ENCODE peak calls at places on chromosome 11, in four cellular contexts. W, H, Y and L are unnamed samples. For H3K9me3, the result is how much of the 10 kb centered on the place peaks cover.

GRCh38 chr11:47394322-47395224 is 13.8 kb upstream of the SLC39A13 start:
- DNase-seq in Y (peak), H (peak), W (no peak), L (no peak)

GRCh38 chr11:61657566-61657965 is 22.6 kb upstream of the DAGLA start:
- DNase-seq in W (no peak), H (no peak), Y (peak), L (no peak)

GRCh38 chr11:79312591-79313267 is 128.1 kb downstream of the TENM4 start:
- DNase-seq in H (no peak), W (no peak), Y (no peak), L (no peak)

GRCh38 chr11:10374386-10374785 is 69.5 kb downstream of the ADM start:
- DNase-seq in Y (no peak), W (no peak), H (no peak), L (no peak)

GRCh38 chr11:130782361-130783221 is 133.7 kb downstream of the SNX19 start:
- DNase-seq in W (no peak), Y (no peak), H (no peak), L (no peak)

GRCh38 chr11:15233386-15233785 is 118.7 kb downstream of the INSC start:
- DNase-seq in W (no peak), Y (no peak), H (no peak), L (no peak)

GRCh38 chr11:64074239-64074638 is 38.5 kb downstream of the FLRT1 start:
- DNase-seq in W (no peak), H (peak), Y (no peak), L (no peak)

GRCh38 chr11:78737891-78738290 is 163.2 kb upstream of the NARS2 start:
- DNase-seq in Y (no peak), W (no peak), H (no peak), L (no peak)

GRCh38 chr11:57523419-57523818 is 7.1 kb downstream of the TIMM10 start:
- DNase-seq in H (no peak), Y (no peak), W (no peak), L (no peak)

GRCh38 chr11:6864436-6864835 is 1.6 kb downstream of the OR10A2 start:
- DNase-seq in W (no peak), Y (no peak), H (no peak), L (no peak)

GRCh38 chr11:10934293-10934850 is 76.5 kb upstream of the ZBED5 start:
- DNase-seq in H (peak), Y (no peak), W (no peak), L (peak)

GRCh38 chr11:134028368-134028920 is 40.4 kb upstream of the JAM3 start:
- DNase-seq in H (no peak), W (no peak), Y (no peak), L (no peak)

GRCh38 chr11:111528557-111528956 is 12.0 kb upstream of the LAYN start:
- DNase-seq in Y (no peak), H (no peak), W (no peak), L (no peak)

GRCh38 chr11:67449116-67449844 is 3.2 kb downstream of the GPR152 start:
- DNase-seq in Y (no peak), W (no peak), H (no peak), L (no peak)

GRCh38 chr11:68990995-68991780 is 10.4 kb upstream of the MRGPRD start:
- DNase-seq in W (no peak), H (no peak), Y (no peak), L (no peak)

GRCh38 chr11:68840661-68841653 is 759 bp downstream of the CPT1A start:
- DNase-seq in W (no peak), Y (no peak), H (peak), L (no peak)

GRCh38 chr11:118398797-118399564 is 2.4 kb upstream of the ATP5MG start:
- DNase-seq in H (no peak), W (no peak), Y (no peak), L (no peak)

GRCh38 chr11:68125164-68125563 is 4.0 kb upstream of the CHKA start:
- DNase-seq in H (peak), W (no peak), Y (no peak), L (no peak)

GRCh38 chr11:88313441-88313840 is 24.1 kb downstream of the CTSC start:
- DNase-seq in Y (no peak), H (no peak), W (no peak), L (no peak)

GRCh38 chr11:122165972-122166371 is 50.0 kb upstream of the BLID start:
- DNase-seq in W (no peak), H (no peak), Y (no peak), L (no peak)

GRCh38 chr11:66835762-66836405 is 7.4 kb upstream of the RCE1 start:
- DNase-seq in Y (no peak), H (no peak), W (no peak), L (no peak)

GRCh38 chr11:473975-474785 is 24.1 kb downstream of the PTDSS2 start:
- DNase-seq in W (no peak), H (no peak), Y (no peak), L (no peak)

GRCh38 chr11:86518211-86518610 is 143.5 kb downstream of the CCDC81 start:
- DNase-seq in Y (no peak), W (no peak), H (peak), L (no peak)

GRCh38 chr11:46003647-46004046 is 81.2 kb downstream of the LARGE2 start:
- DNase-seq in H (no peak), Y (no peak), W (no peak), L (no peak)

GRCh38 chr11:70307176-70307575 is 36.7 kb downstream of the PPFIA1 start:
- DNase-seq in W (no peak), Y (no peak), H (no peak), L (no peak)

GRCh38 chr11:124839051-124839971 is 25.9 kb upstream of the ROBO3 start:
- DNase-seq in H (no peak), W (no peak), Y (no peak), L (no peak)

GRCh38 chr11:129593098-129593497 is 217.4 kb downstream of the BARX2 start:
- DNase-seq in W (no peak), Y (no peak), H (no peak), L (no peak)

GRCh38 chr11:36577859-36578258 is 10.1 kb downstream of the RAG1 start:
- DNase-seq in Y (no peak), W (no peak), H (no peak), L (no peak)

GRCh38 chr11:76653674-76654309 is 16.8 kb downstream of the LRRC32 start:
- DNase-seq in H (no peak), Y (no peak), W (no peak), L (no peak)

GRCh38 chr11:113991718-113992458 is 17.0 kb downstream of the HTR3A start:
- DNase-seq in W (no peak), H (no peak), Y (no peak), L (no peak)

GRCh38 chr11:107477820-107478219 is 20.2 kb upstream of the CWF19L2 start:
- DNase-seq in W (no peak), Y (no peak), H (no peak), L (no peak)

GRCh38 chr11:118180300-118180703 is 3.9 kb upstream of the SCN2B start:
- DNase-seq in Y (peak), W (no peak), H (no peak), L (peak)

DNA sequence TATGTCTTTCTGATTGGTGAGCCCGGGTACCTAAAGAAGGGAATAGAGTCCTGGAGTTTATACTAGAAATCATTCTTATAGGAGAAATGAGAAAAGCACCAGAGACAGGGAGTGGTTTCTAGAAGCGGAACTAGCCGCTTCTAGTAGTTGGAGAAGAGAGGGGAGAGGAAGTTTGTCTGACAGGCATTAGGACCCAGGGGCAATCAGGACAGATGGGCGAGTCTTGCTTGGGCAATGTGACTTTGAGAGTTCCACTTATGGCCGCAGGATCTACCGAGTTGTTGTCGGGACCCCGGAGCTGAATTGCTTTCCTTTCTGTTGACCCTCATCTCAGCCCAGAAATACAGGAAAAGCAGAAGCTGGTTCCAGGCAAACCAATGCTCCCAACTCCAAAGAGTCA is 596.8 kb upstream of the CNTN5 start:
- DNase-seq in H (no peak), W (no peak), Y (no peak), L (no peak)
- H3K9me3 ChIP-seq in H (under half), W (under half), Y (under half), L (under half)

GRCh38 chr11:19234428-19234827 is 6.3 kb downstream of the E2F8 start:
- DNase-seq in H (no peak), W (no peak), Y (no peak), L (no peak)

GRCh38 chr11:19237381-19237780 is 3.4 kb downstream of the E2F8 start:
- DNase-seq in Y (no peak), W (no peak), H (no peak), L (no peak)

GRCh38 chr11:19239039-19239438 is 1.7 kb downstream of the E2F8 start:
- DNase-seq in H (peak), Y (no peak), W (no peak), L (no peak)

GRCh38 chr11:19240420-19241259 is at the start of gene E2F8:
- DNase-seq in W (peak), Y (peak), H (peak), L (peak)

DNA sequence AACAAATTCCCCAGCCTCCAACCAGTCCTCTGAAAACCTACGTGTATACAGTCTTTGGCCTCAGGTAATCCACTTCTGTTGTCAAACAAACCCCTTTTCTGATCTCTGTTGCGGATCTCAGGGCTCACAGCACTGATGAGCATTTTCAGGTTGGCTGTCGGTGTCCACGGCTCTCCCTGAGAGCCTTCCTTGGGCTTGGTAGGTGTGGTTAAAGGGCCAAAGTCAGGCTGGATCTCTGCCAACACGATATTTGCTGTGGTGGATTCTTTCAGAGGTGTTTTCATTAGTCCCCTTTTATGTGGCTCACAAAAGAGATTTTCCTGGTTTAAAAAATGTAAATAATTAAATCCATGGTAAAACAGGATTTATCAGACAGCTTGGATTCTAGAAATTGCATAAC is 2.9 kb downstream of the E2F8 start:
- DNase-seq in W (no peak), H (no peak), Y (peak), L (no peak)
- TF ChIP-seq FOSL1 in W (no peak), H (no peak), Y (no peak), L (no peak)

GRCh38 chr11:72125956-72126355 is 9.6 kb upstream of the FOLR3 start:
- DNase-seq in H (no peak), W (no peak), Y (no peak), L (no peak)

GRCh38 chr11:72124046-72124445 is 11.5 kb upstream of the FOLR3 start:
- DNase-seq in Y (no peak), W (no peak), H (no peak), L (no peak)

GRCh38 chr11:72127923-72128322 is 7.6 kb upstream of the FOLR3 start:
- DNase-seq in Y (no peak), W (no peak), H (no peak), L (no peak)

DNA sequence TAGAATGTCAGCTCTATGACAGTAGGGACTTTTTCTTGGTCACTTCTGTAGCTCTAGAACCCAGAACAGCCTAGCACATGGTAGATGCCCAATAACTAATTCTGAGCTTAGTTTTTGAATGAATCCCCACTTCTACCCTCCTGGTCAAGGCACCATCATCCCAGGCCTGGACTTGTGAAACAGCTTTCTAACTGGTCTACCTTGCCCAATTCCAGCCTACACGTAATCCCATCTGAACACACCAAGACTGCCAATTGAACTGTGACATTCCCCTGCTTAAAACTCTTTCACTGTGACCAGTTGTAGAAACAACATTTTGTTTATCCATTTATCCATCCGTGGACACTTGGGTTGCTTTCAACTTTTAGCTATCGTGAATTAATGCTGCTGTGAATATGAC is 6.1 kb upstream of the FOLR3 start:
- DNase-seq in Y (no peak), H (no peak), W (no peak), L (no peak)
- H3K9me3 ChIP-seq in Y (under half), H (under half), W (under half), L (under half)

GRCh38 chr11:105906517-105906916 is 115.5 kb downstream of the MSANTD4 start:
- DNase-seq in Y (no peak), H (no peak), W (no peak), L (no peak)

GRCh38 chr11:105911454-105911853 is 110.6 kb downstream of the MSANTD4 start:
- DNase-seq in H (no peak), W (no peak), Y (no peak), L (no peak)

GRCh38 chr11:105912666-105913065 is 109.4 kb downstream of the MSANTD4 start:
- DNase-seq in Y (no peak), H (no peak), W (no peak), L (no peak)

GRCh38 chr11:105915036-105915435 is 107.0 kb downstream of the MSANTD4 start:
- DNase-seq in W (no peak), Y (no peak), H (no peak), L (no peak)

GRCh38 chr11:105910095-105910715 is 111.8 kb downstream of the MSANTD4 start:
- DNase-seq in Y (no peak), W (no peak), H (no peak), L (no peak)
- TF ChIP-seq FOSL1 in Y (no peak), W (no peak), H (no peak), L (no peak)

GRCh38 chr11:97638825-97639224 is 1249.0 kb downstream of the JRKL start:
- DNase-seq in H (no peak), Y (no peak), W (no peak), L (no peak)

GRCh38 chr11:97641988-97642387 is 1252.2 kb downstream of the JRKL start:
- DNase-seq in H (no peak), Y (no peak), W (no peak), L (no peak)
- H3K9me3 ChIP-seq in H (under half), Y (under half), W (under half), L (under half)

DNA sequence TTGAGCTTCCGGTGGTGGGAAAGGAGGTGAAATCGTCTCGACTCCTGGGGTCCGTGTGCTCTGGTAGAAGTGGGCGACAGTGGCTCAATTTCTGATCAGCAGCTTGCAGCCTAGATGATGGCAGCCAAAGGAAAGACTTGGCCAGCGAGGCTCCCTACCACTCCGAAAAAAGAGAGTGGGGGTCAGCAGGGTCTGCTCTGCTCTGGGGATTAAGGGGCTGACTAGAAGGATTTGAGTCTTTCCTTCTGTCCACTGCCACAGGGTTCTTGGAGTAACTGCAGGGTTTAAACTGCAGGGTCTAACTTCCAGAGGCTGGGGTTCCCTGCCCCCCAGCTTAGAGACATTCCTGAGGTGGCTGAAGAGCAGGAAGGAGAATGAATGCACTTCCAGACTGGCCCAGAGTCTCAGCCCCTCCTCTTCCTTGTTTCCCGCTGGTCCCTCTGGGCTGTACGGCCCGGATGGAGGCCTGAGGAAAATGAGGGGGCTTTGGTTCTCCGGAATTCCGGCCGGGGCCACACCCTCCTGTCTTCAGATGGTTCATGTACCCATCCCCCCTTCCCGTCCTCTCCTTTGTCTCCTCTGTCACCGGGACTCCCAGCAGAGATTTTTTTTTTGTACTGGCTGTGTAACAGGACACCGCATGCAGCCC is 907 bp downstream of the SERPINH1 start:
- DNase-seq in Y (no peak), H (peak), W (no peak), L (no peak)
- TF ChIP-seq FOSL1 in Y (no peak), H (no peak), W (no peak), L (no peak)

DNA sequence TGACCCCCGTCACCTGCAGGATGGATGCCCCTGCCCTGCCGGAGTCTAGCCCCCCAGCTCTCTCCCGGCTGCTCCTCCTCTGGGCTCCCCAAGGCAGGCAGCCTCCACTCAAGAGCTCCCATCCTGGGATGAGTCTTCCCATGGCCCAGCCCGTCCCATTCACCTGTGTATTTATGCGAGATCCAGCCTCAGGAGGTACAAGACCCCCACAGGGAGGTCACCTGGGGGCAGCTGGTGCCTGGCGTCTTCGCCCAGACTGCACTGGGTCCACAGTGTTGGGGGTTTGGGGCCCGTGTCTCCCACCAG is 43.0 kb upstream of the ZC3H12C start:
- DNase-seq in W (no peak), H (no peak), Y (no peak), L (no peak)
- H3K9me3 ChIP-seq in W (under half), H (under half), Y (under half), L (under half)

DNA sequence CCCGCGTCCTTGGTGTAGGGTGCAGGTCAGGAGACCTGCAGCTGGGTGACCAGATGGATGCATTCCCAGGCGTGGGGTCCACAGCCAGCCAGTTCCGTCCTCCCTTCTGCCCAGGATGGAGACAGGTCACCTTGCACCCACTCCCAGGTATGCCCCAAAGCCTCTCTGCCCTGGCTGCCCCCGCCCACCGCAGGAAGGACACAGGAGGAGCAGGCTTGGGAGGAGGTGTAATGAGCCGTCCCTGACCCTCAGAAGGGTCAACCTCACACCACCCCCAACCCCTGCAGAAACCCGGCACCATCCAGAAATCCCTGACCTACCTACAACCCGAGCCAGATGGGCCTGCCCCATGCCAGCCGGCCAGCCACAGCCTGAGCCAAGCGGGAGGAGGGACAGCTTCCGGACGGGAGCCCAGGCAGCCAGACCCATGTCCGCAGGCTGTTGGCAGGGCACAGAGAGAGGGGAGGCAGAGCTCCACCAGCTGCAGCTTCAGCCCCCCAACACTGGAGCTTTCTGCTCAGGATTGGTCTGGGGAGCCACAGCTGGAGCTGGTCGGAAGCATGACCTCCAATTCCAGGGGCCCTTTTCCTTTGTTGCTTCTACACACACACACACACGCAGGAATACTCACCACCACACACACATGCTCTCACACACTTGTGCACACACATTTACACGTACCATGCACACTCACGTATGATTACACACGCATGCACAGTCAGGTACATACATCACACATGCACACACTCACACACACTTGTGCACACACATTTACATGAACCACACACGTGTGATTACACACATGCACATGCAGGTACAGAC is 5.3 kb downstream of the IFITM10 start:
- DNase-seq in H (no peak), W (no peak), Y (no peak), L (no peak)
- TF ChIP-seq FOSL1 in H (no peak), W (no peak), Y (no peak), L (no peak)